ENCODE peak calls at places on chromosome 3, in eight cellular contexts. I is A549; D is testis; X is nephron progenitor cell; S is left ventricle myocardium inferior; Z is body of pancreas; K is glutamatergic neuron; O is CD4-positive, alpha-beta T cell. U is an unnamed sample.
A peak's percentile ranks its signal among the peaks of the same experiment; 100 is the strongest.

GRCh38 chr3:11826628-11827265 is 19.9 kb downstream of the TAMM41 start:
- DNase-seq in I (no peak), D (no peak), X (no peak), S (no peak), Z (no peak), K (no peak), O (no peak), U (no peak)

GRCh38 chr3:69435274-69436262 is 49.7 kb upstream of the FRMD4B start:
- DNase-seq in I (no peak), D (no peak), X (no peak), S (no peak), Z (no peak), K (no peak), O (no peak), U (no peak)

GRCh38 chr3:72071624-72072023 is 286.7 kb upstream of the PROK2 start:
- DNase-seq in I (no peak), D (no peak), X (no peak), S (no peak), Z (no peak), K (no peak), O (no peak), U (no peak)

GRCh38 chr3:16917256-16917935 is 32.6 kb downstream of the PLCL2 start:
- DNase-seq in I (no peak), D (no peak), X (no peak), S (no peak), Z (no peak), K (no peak), O (no peak), U (no peak)

GRCh38 chr3:131731709-131732108 is 228.9 kb upstream of the MRPL3 start:
- DNase-seq in I (no peak), D (no peak), X (no peak), S (no peak), Z (no peak), K (no peak), O (no peak), U (no peak)

GRCh38 chr3:10515884-10516495 is 10.6 kb upstream of the ATP2B2 start:
- DNase-seq in I (no peak), D (no peak), X (no peak), S (no peak), Z (no peak), K (no peak), O (no peak), U (no peak)

GRCh38 chr3:133841196-133841595 is 35.6 kb downstream of the SRPRB start:
- DNase-seq in I (no peak), D (no peak), X (no peak), S (no peak), Z (no peak), K (no peak), O (no peak), U (no peak)

GRCh38 chr3:46719044-46719565 is 1.4 kb upstream of the PRSS50 start:
- DNase-seq in I (no peak), D (peak; percentile 1), X (no peak), S (no peak), Z (no peak), K (no peak), O (no peak), U (no peak)

GRCh38 chr3:70882104-70882503 is 569.7 kb upstream of the MDFIC2 start:
- DNase-seq in I (peak; percentile 7), D (no peak), X (no peak), S (no peak), Z (no peak), K (no peak), O (no peak), U (no peak)

GRCh38 chr3:169453256-169454059 is 210.1 kb downstream of the MECOM start:
- DNase-seq in I (no peak), D (no peak), X (no peak), S (no peak), Z (no peak), K (no peak), O (no peak), U (no peak)

GRCh38 chr3:42226470-42227425 is 39.2 kb downstream of the CCK start:
- DNase-seq in I (no peak), D (peak; percentile 41), X (no peak), S (no peak), Z (no peak), K (no peak), O (no peak), U (peak; percentile 31)

GRCh38 chr3:115834068-115834467 is 210.8 kb downstream of the GAP43 start:
- DNase-seq in I (no peak), D (no peak), X (no peak), S (no peak), Z (no peak), K (no peak), O (no peak), U (no peak)

GRCh38 chr3:50714953-50715352 is 40.2 kb downstream of the DOCK3 start:
- DNase-seq in I (no peak), D (no peak), X (no peak), S (no peak), Z (no peak), K (no peak), O (no peak), U (no peak)

GRCh38 chr3:99866167-99866810 is 48.6 kb downstream of the CMSS1 start:
- DNase-seq in I (no peak), D (no peak), X (no peak), S (no peak), Z (no peak), K (no peak), O (no peak), U (no peak)

GRCh38 chr3:55633333-55633732 is 146.2 kb upstream of the WNT5A start:
- DNase-seq in I (no peak), D (no peak), X (no peak), S (no peak), Z (no peak), K (no peak), O (no peak), U (no peak)

GRCh38 chr3:43004282-43004681 is 25.2 kb downstream of the GASK1A start:
- DNase-seq in I (no peak), D (no peak), X (no peak), S (no peak), Z (no peak), K (no peak), O (no peak), U (no peak)

GRCh38 chr3:161163297-161163696 is 57.8 kb upstream of the NMD3 start:
- DNase-seq in I (no peak), D (no peak), X (no peak), S (no peak), Z (no peak), K (no peak), O (no peak), U (no peak)

GRCh38 chr3:48555949-48556795 is 431 bp downstream of the PFKFB4 start:
- DNase-seq in I (no peak), D (no peak), X (no peak), S (no peak), Z (no peak), K (no peak), O (peak; percentile 4), U (no peak)

GRCh38 chr3:48558446-48559134 is 2.0 kb upstream of the PFKFB4 start:
- DNase-seq in I (no peak), D (peak; percentile 38), X (no peak), S (peak; percentile 47), Z (no peak), K (no peak), O (no peak), U (peak; percentile 64)

GRCh38 chr3:48555231-48555948 is 1.2 kb downstream of the PFKFB4 start:
- DNase-seq in I (no peak), D (peak; percentile 83), X (no peak), S (no peak), Z (no peak), K (no peak), O (no peak), U (no peak)

GRCh38 chr3:48553886-48554845 is 2.4 kb downstream of the PFKFB4 start:
- DNase-seq in I (no peak), D (no peak), X (no peak), S (no peak), Z (no peak), K (no peak), O (no peak), U (no peak)

GRCh38 chr3:48556796-48557626 is at the start of gene PFKFB4:
- DNase-seq in I (peak; percentile 91), D (peak; percentile 99), X (peak; percentile 99), S (peak; percentile 99), Z (peak; percentile 100), K (peak; percentile 99), O (peak; percentile 98), U (peak; percentile 99)
- TF ChIP-seq CTCF in I (no peak), D (peak; percentile 6), X (no peak), S (peak; percentile 28), Z (no peak), K (no peak), O (no peak), U (no peak)

GRCh38 chr3:125202197-125202596 is 10.4 kb downstream of the SLC12A8 start:
- DNase-seq in I (no peak), D (no peak), X (no peak), S (no peak), Z (no peak), K (no peak), O (no peak), U (no peak)
- TF ChIP-seq CTCF in I (no peak), D (no peak), X (no peak), S (no peak), Z (no peak), K (no peak), O (no peak), U (no peak)

DNA sequence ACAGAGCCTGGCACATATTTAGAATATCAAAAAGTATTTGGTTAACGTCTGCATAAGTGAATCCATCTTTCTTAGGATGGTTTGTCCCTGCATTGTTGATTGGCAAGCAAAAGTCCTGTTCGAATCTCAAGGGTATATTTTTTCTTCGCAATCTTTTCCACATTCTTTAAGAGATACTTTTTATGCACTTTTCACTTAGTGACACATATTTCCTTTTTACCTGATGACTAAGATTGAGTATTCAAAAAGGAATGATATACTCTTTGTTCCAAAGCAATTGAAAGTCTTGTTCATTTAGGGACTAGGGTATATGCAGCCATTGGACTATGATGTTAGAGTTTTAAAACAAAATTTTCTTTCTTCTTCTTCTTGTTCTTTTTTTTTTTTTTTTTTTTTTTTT is 349.9 kb downstream of the NLGN1 start:
- DNase-seq in I (no peak), D (no peak), X (no peak), S (no peak), Z (no peak), K (no peak), O (no peak), U (no peak)
- TF ChIP-seq CTCF in I (no peak), D (no peak), X (no peak), S (no peak), Z (no peak), K (no peak), O (no peak), U (no peak)

GRCh38 chr3:68009865-68010264 is 355.5 kb upstream of the SUCLG2 start:
- DNase-seq in I (no peak), D (no peak), X (no peak), S (no peak), Z (no peak), K (no peak), O (no peak), U (no peak)

DNA sequence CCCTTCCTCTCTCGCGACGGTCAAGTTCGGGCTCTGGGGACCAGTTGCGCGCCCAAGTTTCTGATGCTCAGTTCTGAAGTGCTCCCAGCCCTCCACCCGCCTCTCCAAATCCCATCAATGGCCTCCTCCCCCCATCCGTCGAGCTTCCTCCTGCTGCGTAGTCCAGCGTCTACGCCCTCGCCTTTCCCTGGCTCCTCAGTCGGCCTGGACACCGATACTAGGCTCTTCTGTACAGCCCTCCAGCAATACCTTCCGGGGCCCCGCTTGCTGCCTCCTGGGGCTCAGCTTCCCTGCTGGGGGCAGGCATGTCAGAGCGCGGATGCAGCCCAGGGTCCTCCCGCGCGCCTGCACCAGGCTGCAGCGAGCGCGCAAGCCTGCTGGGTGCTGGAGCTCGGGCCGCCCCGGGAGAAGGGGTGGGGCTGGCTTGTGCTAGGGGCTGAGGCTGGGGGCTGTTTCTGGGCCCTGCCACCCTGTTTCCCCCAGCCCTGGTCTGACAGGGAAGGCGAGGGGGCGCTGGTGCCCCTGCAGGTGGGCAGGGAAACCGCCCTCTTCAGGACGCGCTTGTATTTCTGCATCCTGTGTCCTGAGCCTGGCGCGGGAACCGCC is 353.3 kb upstream of the SUCLG2 start:
- DNase-seq in I (no peak), D (peak; percentile 30), X (peak; percentile 62), S (no peak), Z (peak; percentile 10), K (peak; percentile 58), O (peak; percentile 36), U (no peak)
- TF ChIP-seq CTCF in I (no peak), D (no peak), X (peak; percentile 51), S (no peak), Z (no peak), K (peak; percentile 49), O (no peak), U (no peak)